ENCODE peak calls at places on chromosomes 2 and 18, in six cellular contexts. G, Z, S, I, E and D are unnamed samples.

GRCh38 chr2:230700447-230700846 is 12.2 kb upstream of the CAB39 start:
- DNase-seq in S (no peak), Z (no peak), G (no peak), E (no peak), I (no peak), D (no peak)

GRCh38 chr18:76371301-76371700 is 123.7 kb downstream of the ZNF516 start:
- DNase-seq in G (no peak), I (no peak), E (no peak), Z (no peak), S (no peak), D (no peak)

GRCh38 chr2:229784791-229785190 is 70.4 kb upstream of the DNER start:
- DNase-seq in E (no peak), I (no peak), S (no peak), Z (no peak), G (no peak), D (no peak)

GRCh38 chr2:177466337-177467195 is 74.0 kb downstream of the AGPS start:
- DNase-seq in E (no peak), G (no peak), S (no peak), Z (no peak), I (no peak), D (no peak)

GRCh38 chr2:110870545-110870944 is 138.2 kb downstream of the ACOXL start:
- DNase-seq in Z (no peak), G (no peak), E (no peak), S (no peak), I (no peak), D (no peak)

GRCh38 chr2:36780231-36780808 is 83.8 kb downstream of the VIT start:
- DNase-seq in S (peak), E (no peak), G (peak), I (peak), Z (no peak), D (peak)

GRCh38 chr18:42053188-42053781 is 98.3 kb downstream of the PIK3C3 start:
- DNase-seq in I (no peak), Z (peak), S (peak), G (peak), E (peak), D (peak)

GRCh38 chr2:236643480-236643879 is 73.9 kb downstream of the ACKR3 start:
- DNase-seq in E (peak), Z (no peak), I (no peak), G (no peak), S (no peak), D (no peak)

GRCh38 chr2:25454824-25455611 is 113.3 kb upstream of the DNMT3A start:
- DNase-seq in G (no peak), I (no peak), S (no peak), Z (no peak), E (no peak), D (no peak)

GRCh38 chr2:177917169-177917568 is 155.4 kb downstream of the PDE11A start:
- DNase-seq in S (no peak), E (no peak), G (no peak), Z (no peak), I (no peak), D (no peak)

GRCh38 chr2:59935005-59935404 is 618.4 kb downstream of the BCL11A start:
- DNase-seq in S (peak), G (no peak), E (no peak), I (no peak), Z (no peak), D (no peak)